ENCODE peak calls at places on chromosomes 13 and 19, in nine cellular contexts. W is B cell; R is hepatocyte; S is esophagus squamous epithelium; Y is lower lobe of right lung; E is heart left ventricle; D is CD8-positive, alpha-beta T cell; T is tibial nerve; K is choroid plexus epithelial cell. Z is an unnamed sample.

GRCh38 chr19:17579523-17580244 is 24.2 kb downstream of the COLGALT1 start:
- DNase-seq in W (peak), R (peak), S (no peak), Y (peak), E (peak), D (no peak), T (peak), K (peak), Z (no peak)

GRCh38 chr19:2627319-2627829 is 75.1 kb downstream of the GNG7 start:
- DNase-seq in W (peak), R (peak), S (peak), Y (peak), E (peak), D (no peak), T (peak), K (peak), Z (peak)

GRCh38 chr13:98845726-98846125 is 93.3 kb upstream of the SLC15A1 start:
- DNase-seq in W (no peak), R (no peak), S (no peak), Y (no peak), E (no peak), D (no peak), T (no peak), K (no peak), Z (no peak)

GRCh38 chr13:42894765-42895181 is 97.3 kb downstream of the EPSTI1 start:
- DNase-seq in W (no peak), R (peak), S (no peak), Y (no peak), E (peak), D (no peak), T (no peak), K (peak), Z (no peak)

GRCh38 chr19:32858155-32858554 is 11.4 kb downstream of the SLC7A9 start:
- DNase-seq in W (no peak), R (no peak), S (no peak), Y (no peak), E (no peak), D (no peak), T (no peak), K (no peak), Z (no peak)

GRCh38 chr19:34232566-34233481 is 21.5 kb upstream of the GARRE1 start:
- DNase-seq in W (no peak), R (peak), S (no peak), Y (peak), E (peak), D (no peak), T (no peak), K (peak), Z (no peak)

GRCh38 chr13:46158983-46159382 is 23.0 kb downstream of the LCP1 start:
- DNase-seq in W (no peak), R (no peak), S (no peak), Y (no peak), E (no peak), D (no peak), T (no peak), K (no peak), Z (no peak)

GRCh38 chr19:21094347-21095025 is 12.5 kb downstream of the ZNF714 start:
- DNase-seq in W (no peak), R (no peak), S (no peak), Y (no peak), E (no peak), D (no peak), T (no peak), K (no peak), Z (no peak)

GRCh38 chr13:39684531-39685137 is 29.2 kb downstream of the COG6 start:
- DNase-seq in W (no peak), R (peak), S (no peak), Y (no peak), E (no peak), D (no peak), T (no peak), K (peak), Z (no peak)

GRCh38 chr13:71677114-71677513 is 189.9 kb downstream of the DACH1 start:
- DNase-seq in W (no peak), R (no peak), S (no peak), Y (no peak), E (no peak), D (no peak), T (no peak), K (no peak), Z (no peak)

GRCh38 chr19:47106819-47107200 is 6.8 kb downstream of the ZC3H4 start:
- DNase-seq in W (no peak), R (no peak), S (no peak), Y (no peak), E (no peak), D (no peak), T (no peak), K (peak), Z (no peak)

GRCh38 chr13:108859202-108860012 is 230.0 kb downstream of the MYO16 start:
- DNase-seq in W (no peak), R (peak), S (no peak), Y (no peak), E (no peak), D (no peak), T (no peak), K (peak), Z (no peak)

GRCh38 chr19:15154002-15154612 is 46.7 kb downstream of the NOTCH3 start:
- DNase-seq in W (no peak), R (peak), S (no peak), Y (no peak), E (no peak), D (no peak), T (no peak), K (peak), Z (no peak)

GRCh38 chr13:49936943-49937273 is 768 bp upstream of the SPRYD7 start:
- DNase-seq in W (no peak), R (no peak), S (no peak), Y (no peak), E (no peak), D (no peak), T (no peak), K (no peak), Z (no peak)

GRCh38 chr13:61078976-61079770 is 336.5 kb downstream of the PCDH20 start:
- DNase-seq in W (no peak), R (no peak), S (no peak), Y (no peak), E (no peak), D (no peak), T (no peak), K (no peak), Z (no peak)

GRCh38 chr19:35090160-35090794 is 25.3 kb upstream of the FXYD3 start:
- DNase-seq in W (peak), R (peak), S (no peak), Y (no peak), E (peak), D (no peak), T (peak), K (peak), Z (no peak)

GRCh38 chr19:38151242-38151641 is 72.8 kb downstream of the DPF1 start:
- DNase-seq in W (no peak), R (no peak), S (no peak), Y (no peak), E (no peak), D (no peak), T (no peak), K (no peak), Z (no peak)

GRCh38 chr13:113373811-113374485 is 10.0 kb upstream of the GRTP1 start:
- DNase-seq in W (no peak), R (no peak), S (no peak), Y (peak), E (no peak), D (no peak), T (no peak), K (no peak), Z (no peak)

GRCh38 chr13:30234763-30235162 is 72.6 kb downstream of the KATNAL1 start:
- DNase-seq in W (no peak), R (no peak), S (no peak), Y (no peak), E (no peak), D (no peak), T (no peak), K (no peak), Z (no peak)

GRCh38 chr19:55687281-55688172 is 12.5 kb downstream of the EPN1 start:
- DNase-seq in W (peak), R (no peak), S (no peak), Y (peak), E (peak), D (no peak), T (no peak), K (no peak), Z (no peak)

GRCh38 chr19:28406237-28406596 is 806.7 kb downstream of the UQCRFS1 start:
- DNase-seq in W (no peak), R (no peak), S (no peak), Y (no peak), E (no peak), D (no peak), T (no peak), K (no peak), Z (no peak)

GRCh38 chr13:59422646-59423045 is 741.1 kb downstream of the DIAPH3 start:
- DNase-seq in W (no peak), R (no peak), S (no peak), Y (no peak), E (no peak), D (no peak), T (no peak), K (peak), Z (no peak)

GRCh38 chr19:54691582-54692293 is 29.0 kb downstream of the LILRB4 start:
- DNase-seq in W (no peak), R (no peak), S (no peak), Y (no peak), E (no peak), D (no peak), T (no peak), K (no peak), Z (no peak)

GRCh38 chr19:38394488-38394887 is 6.0 kb downstream of the SPRED3 start:
- DNase-seq in W (peak), R (peak), S (no peak), Y (no peak), E (no peak), D (peak), T (no peak), K (peak), Z (no peak)

DNA sequence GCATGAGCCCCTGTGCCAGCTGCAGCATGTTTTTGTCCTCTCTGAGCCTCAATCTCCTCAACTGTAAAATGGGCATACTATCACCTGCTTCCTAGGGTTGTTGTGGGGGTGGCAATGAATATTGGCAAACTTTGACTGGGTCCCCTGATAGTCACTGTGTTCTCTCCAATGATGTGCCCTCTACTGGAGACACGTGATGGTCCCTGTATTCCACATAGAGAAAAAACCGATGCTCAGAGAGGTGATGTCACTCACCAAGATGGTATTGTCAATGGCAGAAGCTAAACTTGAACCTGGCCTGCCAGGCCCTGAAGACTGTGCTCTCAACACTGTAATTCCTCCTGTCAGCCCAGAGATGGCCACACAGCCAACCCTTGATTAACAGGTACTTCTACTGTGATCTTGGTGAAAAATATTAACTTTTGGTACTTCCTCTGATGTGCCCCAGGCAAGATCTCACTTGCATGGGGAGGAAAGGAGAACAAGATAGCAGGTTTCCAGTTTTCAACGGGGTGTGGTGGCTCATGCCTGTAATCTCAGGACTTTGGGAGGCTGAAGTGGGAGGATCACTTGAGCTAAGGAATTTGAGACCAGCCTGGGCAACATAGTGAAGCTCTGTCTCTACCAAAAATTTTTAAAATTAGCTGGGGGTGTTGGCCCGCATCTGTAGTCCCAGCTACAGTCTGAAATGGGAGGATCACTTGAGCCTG is 3.6 kb downstream of the CEACAM20 start:
- DNase-seq in W (no peak), R (no peak), S (no peak), Y (no peak), E (no peak), D (no peak), T (no peak), K (no peak), Z (no peak)
- TF ChIP-seq CTCF in W (no peak), R (no peak), S (no peak), Y (no peak), E (no peak), D (no peak), T (no peak), K (no peak), Z (no peak)

DNA sequence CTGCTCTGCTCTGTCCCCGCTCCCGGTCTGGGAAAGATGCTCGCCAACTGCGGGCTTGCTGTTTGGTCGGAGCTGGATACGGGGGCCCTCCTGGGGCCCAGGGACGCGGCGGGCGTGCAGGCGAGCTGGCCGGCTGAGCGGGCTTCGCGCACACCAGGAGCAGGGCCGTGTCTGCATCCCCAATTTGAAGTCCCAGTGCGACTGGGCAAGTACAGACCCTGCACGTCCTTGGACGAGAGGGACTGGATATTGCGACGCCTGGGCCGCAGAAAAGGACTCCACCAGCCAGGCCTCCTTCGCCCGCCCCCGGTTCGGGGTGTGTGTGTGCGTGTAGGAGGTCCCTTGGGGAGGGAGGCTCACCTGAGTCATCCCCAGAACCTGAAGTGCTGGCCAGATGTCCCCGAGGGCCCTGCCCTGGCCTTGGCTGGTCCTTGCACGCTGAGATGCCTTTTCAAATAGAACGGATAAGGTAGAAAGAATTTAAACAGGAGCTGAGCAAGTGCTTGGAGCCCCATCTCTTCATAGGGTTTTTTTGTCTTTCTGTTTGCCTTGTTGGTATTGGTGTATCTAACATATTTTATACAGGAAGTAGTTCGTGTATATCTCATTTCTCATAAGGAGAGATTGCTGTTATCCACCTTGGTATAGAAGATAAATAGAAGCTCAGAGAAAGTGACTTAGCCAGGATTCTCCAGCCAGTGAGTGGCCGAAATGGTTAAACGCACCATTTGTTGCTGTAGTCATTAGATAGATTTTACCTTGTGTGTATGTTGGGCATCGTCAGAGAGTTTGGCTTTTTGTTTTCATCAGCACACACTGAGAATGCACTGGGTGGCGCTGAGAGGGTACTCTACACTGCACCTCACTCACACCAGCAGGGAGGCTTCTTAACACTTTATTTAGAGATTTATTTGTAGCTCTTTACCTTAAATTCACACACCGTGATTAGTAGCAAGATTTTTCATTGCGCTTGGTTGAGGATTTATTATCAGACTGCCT is 1.1 kb downstream of the NAXD start:
- DNase-seq in W (peak), R (peak), S (no peak), Y (no peak), E (peak), D (peak), T (no peak), K (peak), Z (peak)
- TF ChIP-seq CTCF in W (no peak), R (peak), S (no peak), Y (no peak), E (no peak), D (no peak), T (no peak), K (peak), Z (no peak)

DNA sequence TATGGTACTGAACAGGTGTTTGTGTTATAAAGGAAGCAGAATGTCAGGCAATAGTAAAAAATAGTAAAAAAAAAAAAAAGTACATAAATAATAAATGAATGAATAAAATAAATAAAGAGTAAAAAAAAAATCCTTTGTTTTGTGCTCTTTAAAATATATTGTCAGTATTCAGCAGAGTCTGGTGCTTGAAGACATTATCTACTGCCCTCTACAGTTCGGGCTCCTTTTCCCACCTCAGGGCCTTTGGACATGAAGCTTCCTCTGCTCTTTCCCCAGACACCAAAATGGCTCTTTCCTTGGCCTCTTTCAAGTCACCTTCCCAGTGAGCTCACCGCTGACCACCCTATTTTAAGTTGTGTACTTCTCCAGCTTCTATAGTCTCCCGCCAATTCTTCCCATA is 137.5 kb downstream of the TNFRSF19 start:
- DNase-seq in W (no peak), R (no peak), S (no peak), Y (no peak), E (no peak), D (no peak), T (no peak), K (peak), Z (no peak)
- TF ChIP-seq CTCF in W (no peak), R (peak), S (no peak), Y (peak), E (no peak), D (no peak), T (peak), K (peak), Z (no peak)

GRCh38 chr19:42345191-42345812 is 19.9 kb downstream of the MEGF8 start:
- DNase-seq in W (no peak), R (peak), S (no peak), Y (no peak), E (no peak), D (no peak), T (no peak), K (peak), Z (no peak)

GRCh38 chr19:42348211-42348610 is 22.8 kb downstream of the MEGF8 start:
- DNase-seq in W (no peak), R (no peak), S (no peak), Y (no peak), E (no peak), D (no peak), T (no peak), K (no peak), Z (no peak)

GRCh38 chr19:42344336-42344893 is 19.0 kb downstream of the MEGF8 start:
- DNase-seq in W (no peak), R (no peak), S (no peak), Y (no peak), E (no peak), D (no peak), T (no peak), K (no peak), Z (no peak)

DNA sequence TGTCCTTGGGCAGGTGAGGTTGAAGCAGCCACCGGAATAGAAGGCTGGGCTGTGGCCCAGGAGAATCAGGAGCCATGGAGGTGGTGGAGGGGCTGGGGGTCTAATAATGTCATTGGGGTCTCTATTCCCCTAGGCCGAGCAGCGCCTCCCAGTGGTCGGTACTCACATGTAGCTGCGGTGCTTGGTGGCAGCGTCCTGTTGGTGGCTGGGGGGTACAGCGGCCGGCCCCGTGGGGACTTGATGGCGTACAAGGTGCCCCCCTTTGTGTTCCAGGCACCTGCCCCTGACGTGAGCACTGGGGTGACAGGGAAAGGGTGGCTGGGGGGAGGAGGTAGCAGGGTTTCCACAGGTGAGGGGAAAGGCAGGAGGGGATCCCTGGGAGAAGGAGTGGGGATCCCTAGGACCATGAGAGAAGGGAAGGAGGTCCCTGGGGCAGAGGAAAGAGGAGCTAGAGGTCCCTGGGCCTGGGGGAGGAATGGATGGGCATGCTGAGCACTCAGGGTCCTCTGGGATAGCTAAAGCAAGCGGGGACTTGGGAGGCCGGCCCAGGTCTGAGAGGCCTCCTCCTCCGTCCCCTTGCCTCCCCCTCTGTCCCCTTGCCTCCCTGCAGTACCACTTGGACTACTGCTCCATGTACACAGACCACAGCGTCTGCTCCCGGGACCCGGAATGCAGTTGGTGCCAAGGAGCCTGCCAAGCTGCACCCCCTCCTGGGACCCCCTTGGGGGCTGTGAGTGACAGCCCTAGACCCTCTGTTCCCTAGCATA is 18.1 kb downstream of the MEGF8 start:
- DNase-seq in W (no peak), R (peak), S (no peak), Y (no peak), E (no peak), D (no peak), T (no peak), K (no peak), Z (no peak)
- TF ChIP-seq CTCF in W (no peak), R (no peak), S (no peak), Y (no peak), E (no peak), D (no peak), T (no peak), K (peak), Z (no peak)

DNA sequence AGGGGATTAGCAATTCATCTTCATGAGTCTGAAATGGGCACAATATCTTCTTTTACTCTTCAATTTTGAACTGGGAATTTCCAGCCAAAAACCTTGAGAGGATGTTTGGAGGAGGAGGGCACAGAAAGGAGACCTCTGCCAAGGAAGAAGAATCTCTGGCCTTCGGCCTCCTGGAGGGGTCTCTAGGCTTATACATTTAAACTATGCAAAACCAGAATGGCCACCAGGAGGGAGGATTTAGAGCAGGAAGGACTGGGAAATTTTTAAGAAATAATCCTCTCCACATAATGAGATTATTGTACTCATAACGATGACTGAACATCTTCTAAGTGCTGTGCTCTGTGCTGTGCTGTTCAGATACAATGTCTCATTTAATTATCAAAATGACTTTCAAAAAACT is 325.9 kb downstream of the NDFIP2 start:
- DNase-seq in W (no peak), R (no peak), S (no peak), Y (no peak), E (no peak), D (no peak), T (no peak), K (no peak), Z (no peak)
- TF ChIP-seq CTCF in W (no peak), R (no peak), S (no peak), Y (no peak), E (no peak), D (no peak), T (no peak), K (peak), Z (no peak)

DNA sequence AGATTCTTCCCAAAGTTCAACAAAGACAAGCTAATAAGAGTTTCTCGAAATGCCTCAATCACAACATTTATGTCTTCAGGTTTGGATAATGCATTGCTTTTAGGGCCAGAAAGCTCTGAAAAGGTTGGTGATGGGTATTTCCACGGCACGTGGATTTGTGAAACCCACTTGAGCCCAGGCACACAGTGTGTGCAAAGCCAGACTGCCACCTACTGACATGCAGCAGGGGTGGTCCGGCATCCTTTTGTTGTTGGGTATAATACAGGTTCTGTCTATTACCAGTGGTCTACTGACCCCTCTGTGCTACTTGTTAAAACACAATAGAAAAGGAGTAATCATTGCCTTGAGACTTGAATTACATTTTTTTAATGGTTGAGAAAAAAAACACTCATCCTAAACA is 225.6 kb downstream of the RAP2A start:
- DNase-seq in W (no peak), R (peak), S (no peak), Y (no peak), E (no peak), D (no peak), T (no peak), K (peak), Z (no peak)
- TF ChIP-seq CTCF in W (no peak), R (peak), S (no peak), Y (peak), E (peak), D (no peak), T (peak), K (peak), Z (no peak)

Z was measured in ascending aorta.